ENCODE peak calls at places on chromosome 6, in ten cellular contexts. A is NCI-H345; L is endothelial cell of umbilical vein; D is memory B cell; F is SK-MEL-5; N is ovary; K is cardiac muscle cell; I is HCEC 1CT; B is stimulated activated CD4-positive, alpha-beta T cell treated with anti-CD3 and anti-CD28 coated beads, Interleukin-12 subunit alpha, Interleukin-12 subunit beta, amount 100 ng/mL, for 4 hours; V is H4. T is an unnamed sample.

GRCh38 chr6:113147544-113147943 is 709.6 kb upstream of the MARCKS start:
- DNase-seq in N (no peak), B (no peak), V (no peak), D (no peak), A (no peak), K (no peak), L (no peak), F (no peak), I (peak), T (no peak)

GRCh38 chr6:68252632-68253031 is 382.4 kb upstream of the ADGRB3 start:
- DNase-seq in N (no peak), V (no peak), K (no peak), B (no peak), L (no peak), A (no peak), D (no peak), F (no peak), I (no peak), T (no peak)

GRCh38 chr6:98828210-98828798 is 6.1 kb upstream of the POU3F2 start:
- DNase-seq in A (no peak), I (no peak), B (no peak), D (no peak), V (no peak), L (no peak), F (no peak), N (no peak), K (no peak), T (no peak)

GRCh38 chr6:84762220-84762940 is 2.0 kb downstream of the TBX18 start:
- DNase-seq in A (no peak), N (peak), F (peak), L (peak), B (no peak), V (no peak), I (peak), K (peak), D (no peak), T (peak)

GRCh38 chr6:160137989-160138835 is 16.6 kb downstream of the SLC22A1 start:
- DNase-seq in F (peak), K (peak), V (peak), N (peak), I (peak), L (peak), B (peak), D (no peak), A (peak), T (peak)

GRCh38 chr6:27685278-27685677 is 212.4 kb upstream of the ZNF184 start:
- DNase-seq in V (no peak), L (no peak), D (no peak), N (no peak), K (no peak), B (no peak), I (no peak), F (no peak), A (no peak), T (no peak)

GRCh38 chr6:123716506-123716905 is 79.8 kb upstream of the TRDN start:
- DNase-seq in D (no peak), B (no peak), K (no peak), N (no peak), L (no peak), A (no peak), V (peak), I (peak), F (peak), T (no peak)

GRCh38 chr6:153001767-153002612 is 519 bp downstream of the MTRF1L start:
- DNase-seq in B (no peak), K (peak), A (no peak), V (no peak), F (no peak), L (peak), D (no peak), N (no peak), I (peak), T (peak)

GRCh38 chr6:136181858-136182257 is 68.3 kb downstream of the MTFR2 start:
- DNase-seq in K (peak), D (no peak), L (no peak), A (peak), V (no peak), B (no peak), F (peak), I (no peak), N (no peak), T (no peak)

GRCh38 chr6:41061196-41061726 is 8.3 kb downstream of the APOBEC2 start:
- DNase-seq in N (no peak), V (no peak), I (no peak), F (no peak), K (no peak), D (no peak), B (no peak), A (no peak), L (no peak), T (no peak)

GRCh38 chr6:46691052-46691451 is 3.4 kb downstream of the TDRD6 start:
- DNase-seq in V (no peak), N (no peak), L (no peak), K (no peak), B (no peak), A (no peak), I (peak), D (no peak), F (no peak), T (no peak)

GRCh38 chr6:117168296-117169059 is 96.9 kb upstream of the VGLL2 start:
- DNase-seq in B (no peak), I (no peak), F (no peak), V (no peak), K (no peak), N (no peak), A (no peak), L (no peak), D (no peak), T (no peak)

GRCh38 chr6:51568771-51569170 is 518.6 kb downstream of the PKHD1 start:
- DNase-seq in B (no peak), V (peak), I (no peak), K (no peak), L (no peak), D (no peak), A (no peak), N (no peak), F (no peak), T (no peak)

GRCh38 chr6:14270925-14271791 is 153.6 kb downstream of the CD83 start:
- DNase-seq in N (no peak), D (no peak), I (peak), K (no peak), A (no peak), L (no peak), V (peak), F (no peak), B (peak), T (no peak)

GRCh38 chr6:110799181-110799580 is 16.1 kb downstream of the CDK19 start:
- DNase-seq in A (no peak), B (no peak), D (no peak), L (no peak), V (no peak), F (no peak), K (no peak), N (no peak), I (no peak), T (no peak)

GRCh38 chr6:36813526-36813925 is 25.7 kb downstream of the CPNE5 start:
- DNase-seq in V (no peak), N (no peak), F (no peak), L (no peak), A (no peak), B (no peak), K (no peak), I (no peak), D (no peak), T (no peak)

GRCh38 chr6:10382322-10382721 is 32.6 kb downstream of the TFAP2A start:
- DNase-seq in K (no peak), V (no peak), L (no peak), I (no peak), B (no peak), A (no peak), F (no peak), N (no peak), D (no peak), T (no peak)

GRCh38 chr6:156395276-156395675 is 381.9 kb upstream of the ARID1B start:
- DNase-seq in A (peak), I (no peak), B (peak), L (no peak), N (no peak), D (no peak), V (no peak), F (no peak), K (no peak), T (no peak)

GRCh38 chr6:168219167-168219566 is 100.4 kb downstream of the DACT2 start:
- DNase-seq in B (no peak), A (no peak), V (no peak), L (no peak), I (no peak), K (no peak), F (no peak), D (no peak), N (no peak), T (no peak)

GRCh38 chr6:29216528-29216927 is 45.8 kb downstream of the OR2J2 start:
- DNase-seq in N (no peak), V (no peak), I (no peak), D (no peak), F (no peak), B (no peak), L (no peak), A (no peak), K (no peak), T (no peak)

GRCh38 chr6:39029156-39030011 is 19.2 kb upstream of the GLP1R start:
- DNase-seq in B (peak), L (peak), K (peak), D (no peak), A (no peak), I (no peak), N (no peak), F (peak), V (no peak), T (peak)

GRCh38 chr6:106694343-106694742 is 65.0 kb downstream of the QRSL1 start:
- DNase-seq in L (no peak), B (no peak), I (no peak), D (no peak), V (no peak), F (no peak), K (no peak), N (no peak), A (no peak), T (no peak)

GRCh38 chr6:4676016-4676415 is 100.2 kb upstream of the CDYL start:
- DNase-seq in N (no peak), A (no peak), B (no peak), V (no peak), K (no peak), L (no peak), I (no peak), D (no peak), F (no peak), T (no peak)

GRCh38 chr6:74356385-74356784 is 660.4 kb downstream of the CD109 start:
- DNase-seq in L (no peak), B (no peak), I (peak), A (no peak), K (no peak), D (no peak), V (peak), F (no peak), N (no peak), T (no peak)

GRCh38 chr6:137156650-137157049 is 16.8 kb downstream of the IL22RA2 start:
- DNase-seq in L (no peak), V (no peak), I (no peak), A (no peak), N (no peak), B (no peak), K (no peak), F (no peak), D (no peak), T (no peak)

T was measured in dermis blood vessel endothelial cell.